ENCODE peak calls at places on chromosomes 7 and 10, in four cellular contexts. D, H, E and M are unnamed samples.

GRCh38 chr7:30914611-30915601 is 3.3 kb downstream of the AQP1 start:
- ATAC-seq in D (no peak), H (peak), E (peak), M (peak)

GRCh38 chr10:9986786-9987185 is 1030.9 kb upstream of the CELF2 start:
- ATAC-seq in D (no peak), H (no peak), E (no peak), M (no peak)

GRCh38 chr10:31101123-31101522 is 69.5 kb upstream of the ZNF438 start:
- ATAC-seq in D (peak), H (no peak), E (peak), M (peak)

GRCh38 chr7:27210441-27211083 is 10.7 kb upstream of the HOXA13 start:
- ATAC-seq in D (peak), H (peak), E (peak), M (peak)

GRCh38 chr10:35613107-35613440 is 7.9 kb downstream of the GJD4 start:
- ATAC-seq in D (no peak), H (no peak), E (peak), M (no peak)

GRCh38 chr10:62394556-62395018 is 20.4 kb downstream of the ZNF365 start:
- ATAC-seq in D (no peak), H (no peak), E (no peak), M (no peak)

GRCh38 chr10:62690703-62691102 is 113.8 kb upstream of the ADO start:
- ATAC-seq in D (no peak), H (no peak), E (no peak), M (no peak)

GRCh38 chr7:73433924-73434700 is 534 bp downstream of the FZD9 start:
- ATAC-seq in D (peak), H (no peak), E (no peak), M (peak)

GRCh38 chr7:43014374-43014773 is 82.2 kb downstream of the MRPL32 start:
- ATAC-seq in D (no peak), H (no peak), E (no peak), M (no peak)

GRCh38 chr10:81847675-81848074 is 27.3 kb upstream of the NRG3 start:
- ATAC-seq in D (no peak), H (no peak), E (no peak), M (no peak)

GRCh38 chr10:32650246-32650655 is 204.3 kb downstream of the CCDC7 start:
- ATAC-seq in D (peak), H (no peak), E (no peak), M (no peak)

GRCh38 chr7:116353614-116354013 is 143.3 kb downstream of the TES start:
- ATAC-seq in D (no peak), H (peak), E (peak), M (peak)

GRCh38 chr10:6280291-6280690 is 77.6 kb downstream of the PFKFB3 start:
- ATAC-seq in D (no peak), H (no peak), E (no peak), M (no peak)

GRCh38 chr10:110138197-110138812 is 69.1 kb upstream of the MXI1 start:
- ATAC-seq in D (peak), H (peak), E (peak), M (peak)

GRCh38 chr7:69690329-69690728 is 92.1 kb downstream of the AUTS2 start:
- ATAC-seq in D (no peak), H (no peak), E (no peak), M (no peak)

GRCh38 chr10:106540606-106541005 is 623.9 kb downstream of the SORCS1 start:
- ATAC-seq in D (no peak), H (no peak), E (no peak), M (no peak)

GRCh38 chr7:38217672-38218071 is 39.6 kb downstream of the STARD3NL start:
- ATAC-seq in D (no peak), H (no peak), E (no peak), M (no peak)

GRCh38 chr7:140260767-140261486 is 84.1 kb upstream of the KDM7A start:
- ATAC-seq in D (no peak), H (no peak), E (no peak), M (no peak)

GRCh38 chr7:133682364-133683181 is 429.7 kb downstream of the EXOC4 start:
- ATAC-seq in D (no peak), H (no peak), E (no peak), M (no peak)

GRCh38 chr10:73416571-73416970 is 2.7 kb upstream of the ANXA7 start:
- ATAC-seq in D (no peak), H (no peak), E (no peak), M (peak)

GRCh38 chr10:26439436-26440090 is 1.4 kb downstream of the APBB1IP start:
- ATAC-seq in D (no peak), H (no peak), E (no peak), M (no peak)

GRCh38 chr10:6729967-6730366 is 149.9 kb upstream of the PRKCQ start:
- ATAC-seq in D (no peak), H (peak), E (peak), M (no peak)

GRCh38 chr10:3467052-3467906 is 294.7 kb upstream of the PITRM1 start:
- ATAC-seq in D (no peak), H (peak), E (peak), M (peak)

GRCh38 chr10:97805096-97805879 is 33.5 kb upstream of the SFRP5 start:
- ATAC-seq in D (no peak), H (no peak), E (no peak), M (no peak)

GRCh38 chr7:116626886-116627285 is 45.1 kb upstream of the MET start:
- ATAC-seq in D (no peak), H (no peak), E (no peak), M (no peak)

GRCh38 chr7:20816389-20816959 is 29.8 kb upstream of the SP8 start:
- ATAC-seq in D (no peak), H (no peak), E (no peak), M (no peak)

GRCh38 chr10:97250952-97251351 is 41.5 kb downstream of the ARHGAP19 start:
- ATAC-seq in D (no peak), H (no peak), E (no peak), M (no peak)

GRCh38 chr10:50398383-50398782 is 147.1 kb upstream of the ASAH2 start:
- ATAC-seq in D (no peak), H (peak), E (no peak), M (no peak)

GRCh38 chr10:24209421-24209770 is 458 bp downstream of the KIAA1217 start:
- ATAC-seq in D (no peak), H (peak), E (peak), M (peak)

GRCh38 chr7:130960208-130960988 is 226.4 kb upstream of the KLF14 start:
- ATAC-seq in D (peak), H (peak), E (peak), M (peak)

GRCh38 chr10:113857210-113857609 is 2.7 kb downstream of the NHLRC2 start:
- ATAC-seq in D (no peak), H (no peak), E (no peak), M (no peak)

GRCh38 chr7:66430164-66430545 is 198.5 kb upstream of the KCTD7 start:
- ATAC-seq in D (no peak), H (no peak), E (peak), M (no peak)

GRCh38 chr7:95843286-95843685 is 70.9 kb downstream of the DYNC1I1 start:
- ATAC-seq in D (no peak), H (no peak), E (no peak), M (no peak)